ENCODE peak calls at places on chromosomes 2 and 18, in four cellular contexts. E is renal cortical epithelial cell, X is occipital lobe, G is esophagus muscularis mucosa. I is an unnamed sample.

GRCh38 chr18:46856975-46857374 is 60.3 kb downstream of the PIAS2 start:
- DNase-seq in E (no peak), X (no peak), G (no peak), I (no peak)

GRCh38 chr2:219416233-219416598 is 2.0 kb upstream of the DES start:
- DNase-seq in E (no peak), X (no peak), G (no peak), I (no peak)

GRCh38 chr2:161416294-161416632 is at the start of gene TBR1:
- DNase-seq in E (no peak), X (no peak), G (no peak), I (no peak)

GRCh38 chr2:179239194-179239593 is 25.4 kb downstream of the SESTD1 start:
- DNase-seq in E (peak; percentile 83), X (no peak), G (no peak), I (no peak)

GRCh38 chr2:126733795-126734194 is 77.8 kb downstream of the GYPC start:
- DNase-seq in E (no peak), X (no peak), G (no peak), I (no peak)

GRCh38 chr2:31107588-31108300 is 30.5 kb downstream of the GALNT14 start:
- DNase-seq in E (peak; percentile 49), X (peak; percentile 14), G (peak; percentile 19), I (no peak)

GRCh38 chr2:161096336-161096735 is 63.9 kb upstream of the TANK start:
- DNase-seq in E (peak; percentile 22), X (no peak), G (no peak), I (no peak)

GRCh38 chr18:12774982-12775381 is 72.1 kb downstream of the PSMG2 start:
- DNase-seq in E (no peak), X (no peak), G (peak; percentile 55), I (no peak)

GRCh38 chr2:30765876-30766470 is 41.3 kb downstream of the CAPN13 start:
- DNase-seq in E (no peak), X (no peak), G (no peak), I (no peak)

GRCh38 chr2:172080641-172081230 is 4.6 kb upstream of the DLX1 start:
- DNase-seq in E (no peak), X (no peak), G (no peak), I (no peak)

GRCh38 chr2:30354621-30355020 is 92.4 kb upstream of the LCLAT1 start:
- DNase-seq in E (no peak), X (no peak), G (no peak), I (no peak)

GRCh38 chr18:67402543-67402942 is 114.0 kb downstream of the DSEL start:
- DNase-seq in E (peak; percentile 15), X (no peak), G (no peak), I (no peak)

GRCh38 chr2:109331864-109332848 is 203.2 kb downstream of the SH3RF3 start:
- DNase-seq in E (peak; percentile 81), X (peak; percentile 84), G (no peak), I (peak; percentile 85)

GRCh38 chr2:61167587-61167986 is 5.6 kb downstream of the C2orf74 start:
- DNase-seq in E (no peak), X (no peak), G (no peak), I (no peak)

GRCh38 chr2:101473581-101473910 is 1.4 kb downstream of the RFX8 start:
- DNase-seq in E (no peak), X (no peak), G (no peak), I (no peak)

GRCh38 chr2:8219631-8220393 is 462.0 kb upstream of the ID2 start:
- DNase-seq in E (no peak), X (no peak), G (peak; percentile 89), I (peak; percentile 81)

GRCh38 chr2:190653231-190653630 is 4.3 kb downstream of the NAB1 start:
- DNase-seq in E (no peak), X (no peak), G (no peak), I (no peak)

GRCh38 chr18:60024857-60025256 is 125.1 kb downstream of the PMAIP1 start:
- DNase-seq in E (no peak), X (no peak), G (no peak), I (no peak)

GRCh38 chr2:187549193-187549592 is 5.0 kb downstream of the TFPI start:
- DNase-seq in E (peak; percentile 67), X (no peak), G (no peak), I (no peak)

I was measured in Right ventricle myocardium superior.